ENCODE peak calls at places on chromosomes 4 and X, in eight cellular contexts. One of them, this sample, is unnamed.

GRCh38 chrX:53303195-53303594 is 21.8 kb upstream of the IQSEC2 start:
- DNase-seq in AG04450: no peak
- DNase-seq in bronchial epithelial cell: no peak
- DNase-seq in SK-N-SH: no peak
- DNase-seq in dorsolateral prefrontal cortex: no peak
- DNase-seq in cardiac muscle cell: no peak
- DNase-seq in kidney epithelial cell: no peak
- DNase-seq in A549: no peak
- DNase-seq in this sample: no peak

GRCh38 chrX:70231666-70232065 is 2.8 kb upstream of the AWAT1 start:
- DNase-seq in AG04450: no peak
- DNase-seq in bronchial epithelial cell: no peak
- DNase-seq in SK-N-SH: no peak
- DNase-seq in dorsolateral prefrontal cortex: no peak
- DNase-seq in cardiac muscle cell: peak
- DNase-seq in kidney epithelial cell: no peak
- DNase-seq in A549: no peak
- DNase-seq in this sample: no peak

GRCh38 chrX:72245461-72246089 is 6.7 kb upstream of the ERCC6L start:
- DNase-seq in AG04450: no peak
- DNase-seq in bronchial epithelial cell: peak
- DNase-seq in SK-N-SH: peak
- DNase-seq in dorsolateral prefrontal cortex: peak
- DNase-seq in cardiac muscle cell: peak
- DNase-seq in kidney epithelial cell: no peak
- DNase-seq in A549: peak
- DNase-seq in this sample: peak

GRCh38 chr4:136241221-136241986 is 1290.9 kb downstream of the PCDH18 start:
- DNase-seq in AG04450: no peak
- DNase-seq in bronchial epithelial cell: no peak
- DNase-seq in SK-N-SH: no peak
- DNase-seq in dorsolateral prefrontal cortex: no peak
- DNase-seq in cardiac muscle cell: no peak
- DNase-seq in kidney epithelial cell: no peak
- DNase-seq in A549: no peak
- DNase-seq in this sample: no peak

GRCh38 chr4:33940281-33940680 is 2304.0 kb downstream of the ARAP2 start:
- DNase-seq in AG04450: no peak
- DNase-seq in bronchial epithelial cell: peak
- DNase-seq in SK-N-SH: no peak
- DNase-seq in dorsolateral prefrontal cortex: no peak
- DNase-seq in cardiac muscle cell: no peak
- DNase-seq in kidney epithelial cell: no peak
- DNase-seq in A549: no peak
- DNase-seq in this sample: peak

GRCh38 chr4:152609460-152609859 is 70.3 kb downstream of the TMEM154 start:
- DNase-seq in AG04450: no peak
- DNase-seq in bronchial epithelial cell: no peak
- DNase-seq in SK-N-SH: no peak
- DNase-seq in dorsolateral prefrontal cortex: no peak
- DNase-seq in cardiac muscle cell: no peak
- DNase-seq in kidney epithelial cell: no peak
- DNase-seq in A549: no peak
- DNase-seq in this sample: no peak

GRCh38 chr4:47711183-47711582 is 126.7 kb downstream of the CORIN start:
- DNase-seq in AG04450: no peak
- DNase-seq in bronchial epithelial cell: no peak
- DNase-seq in SK-N-SH: no peak
- DNase-seq in dorsolateral prefrontal cortex: no peak
- DNase-seq in cardiac muscle cell: no peak
- DNase-seq in kidney epithelial cell: no peak
- DNase-seq in A549: no peak
- DNase-seq in this sample: no peak

GRCh38 chr4:123351713-123352112 is 44.9 kb upstream of the SPRY1 start:
- DNase-seq in AG04450: no peak
- DNase-seq in bronchial epithelial cell: no peak
- DNase-seq in SK-N-SH: no peak
- DNase-seq in dorsolateral prefrontal cortex: no peak
- DNase-seq in cardiac muscle cell: no peak
- DNase-seq in kidney epithelial cell: no peak
- DNase-seq in A549: no peak
- DNase-seq in this sample: no peak

GRCh38 chr4:110514889-110515479 is 39.0 kb downstream of the ENPEP start:
- DNase-seq in AG04450: no peak
- DNase-seq in bronchial epithelial cell: peak
- DNase-seq in SK-N-SH: peak
- DNase-seq in dorsolateral prefrontal cortex: no peak
- DNase-seq in cardiac muscle cell: peak
- DNase-seq in kidney epithelial cell: no peak
- DNase-seq in A549: no peak
- DNase-seq in this sample: peak

GRCh38 chr4:110653602-110654253 is 30.9 kb upstream of the PITX2 start:
- DNase-seq in AG04450: no peak
- DNase-seq in bronchial epithelial cell: no peak
- DNase-seq in SK-N-SH: no peak
- DNase-seq in dorsolateral prefrontal cortex: no peak
- DNase-seq in cardiac muscle cell: no peak
- DNase-seq in kidney epithelial cell: no peak
- DNase-seq in A549: no peak
- DNase-seq in this sample: no peak

GRCh38 chrX:129654652-129655546 is at the start of gene APLN:
- DNase-seq in AG04450: no peak
- DNase-seq in bronchial epithelial cell: no peak
- DNase-seq in SK-N-SH: peak
- DNase-seq in dorsolateral prefrontal cortex: peak
- DNase-seq in cardiac muscle cell: peak
- DNase-seq in kidney epithelial cell: no peak
- DNase-seq in A549: no peak
- DNase-seq in this sample: peak

GRCh38 chrX:112081781-112082482 is 644 bp downstream of the TRPC5 start:
- DNase-seq in AG04450: no peak
- DNase-seq in bronchial epithelial cell: no peak
- DNase-seq in SK-N-SH: peak
- DNase-seq in dorsolateral prefrontal cortex: no peak
- DNase-seq in cardiac muscle cell: peak
- DNase-seq in kidney epithelial cell: no peak
- DNase-seq in A549: no peak
- DNase-seq in this sample: no peak

GRCh38 chrX:134718329-134719317 is 60.4 kb upstream of the PLAC1 start:
- DNase-seq in AG04450: peak
- DNase-seq in bronchial epithelial cell: peak
- DNase-seq in SK-N-SH: no peak
- DNase-seq in dorsolateral prefrontal cortex: no peak
- DNase-seq in cardiac muscle cell: no peak
- DNase-seq in kidney epithelial cell: peak
- DNase-seq in A549: peak
- DNase-seq in this sample: peak

GRCh38 chrX:154542723-154543424 is 3.8 kb downstream of the G6PD start:
- DNase-seq in AG04450: no peak
- DNase-seq in bronchial epithelial cell: no peak
- DNase-seq in SK-N-SH: no peak
- DNase-seq in dorsolateral prefrontal cortex: no peak
- DNase-seq in cardiac muscle cell: no peak
- DNase-seq in kidney epithelial cell: no peak
- DNase-seq in A549: peak
- DNase-seq in this sample: no peak

GRCh38 chr4:74751247-74751646 is 43.1 kb downstream of the BTC start:
- DNase-seq in AG04450: no peak
- DNase-seq in bronchial epithelial cell: no peak
- DNase-seq in SK-N-SH: no peak
- DNase-seq in dorsolateral prefrontal cortex: no peak
- DNase-seq in cardiac muscle cell: no peak
- DNase-seq in kidney epithelial cell: no peak
- DNase-seq in A549: no peak
- DNase-seq in this sample: no peak

GRCh38 chr4:84920591-84920990 is 45.9 kb downstream of the WDFY3 start:
- DNase-seq in AG04450: peak
- DNase-seq in bronchial epithelial cell: peak
- DNase-seq in SK-N-SH: no peak
- DNase-seq in dorsolateral prefrontal cortex: no peak
- DNase-seq in cardiac muscle cell: no peak
- DNase-seq in kidney epithelial cell: no peak
- DNase-seq in A549: no peak
- DNase-seq in this sample: peak

GRCh38 chrX:155009994-155010472 is 12.5 kb downstream of the F8 start:
- DNase-seq in AG04450: no peak
- DNase-seq in bronchial epithelial cell: no peak
- DNase-seq in SK-N-SH: no peak
- DNase-seq in dorsolateral prefrontal cortex: no peak
- DNase-seq in cardiac muscle cell: no peak
- DNase-seq in kidney epithelial cell: no peak
- DNase-seq in A549: no peak
- DNase-seq in this sample: no peak

GRCh38 chrX:54076903-54077302 is 32.6 kb upstream of the PHF8 start:
- DNase-seq in AG04450: peak
- DNase-seq in bronchial epithelial cell: peak
- DNase-seq in SK-N-SH: no peak
- DNase-seq in dorsolateral prefrontal cortex: no peak
- DNase-seq in cardiac muscle cell: no peak
- DNase-seq in kidney epithelial cell: peak
- DNase-seq in A549: no peak
- DNase-seq in this sample: peak

GRCh38 chrX:22276781-22277180 is 4.1 kb downstream of the CBLL2 start:
- DNase-seq in AG04450: no peak
- DNase-seq in bronchial epithelial cell: peak
- DNase-seq in SK-N-SH: no peak
- DNase-seq in dorsolateral prefrontal cortex: no peak
- DNase-seq in cardiac muscle cell: no peak
- DNase-seq in kidney epithelial cell: no peak
- DNase-seq in A549: no peak
- DNase-seq in this sample: peak

GRCh38 chr4:165410214-165410613 is 31.4 kb downstream of the CPE start:
- DNase-seq in AG04450: no peak
- DNase-seq in bronchial epithelial cell: no peak
- DNase-seq in SK-N-SH: no peak
- DNase-seq in dorsolateral prefrontal cortex: no peak
- DNase-seq in cardiac muscle cell: no peak
- DNase-seq in kidney epithelial cell: no peak
- DNase-seq in A549: no peak
- DNase-seq in this sample: no peak

GRCh38 chrX:78796916-78797315 is 49.4 kb downstream of the LPAR4 start:
- DNase-seq in AG04450: no peak
- DNase-seq in bronchial epithelial cell: no peak
- DNase-seq in SK-N-SH: no peak
- DNase-seq in dorsolateral prefrontal cortex: no peak
- DNase-seq in cardiac muscle cell: no peak
- DNase-seq in kidney epithelial cell: no peak
- DNase-seq in A549: no peak
- DNase-seq in this sample: no peak

GRCh38 chrX:78800694-78801093 is 53.2 kb downstream of the LPAR4 start:
- DNase-seq in AG04450: no peak
- DNase-seq in bronchial epithelial cell: no peak
- DNase-seq in SK-N-SH: no peak
- DNase-seq in dorsolateral prefrontal cortex: no peak
- DNase-seq in cardiac muscle cell: no peak
- DNase-seq in kidney epithelial cell: no peak
- DNase-seq in A549: no peak
- DNase-seq in this sample: no peak

GRCh38 chrX:78800114-78800513 is 52.6 kb downstream of the LPAR4 start:
- DNase-seq in AG04450: no peak
- DNase-seq in bronchial epithelial cell: no peak
- DNase-seq in SK-N-SH: no peak
- DNase-seq in dorsolateral prefrontal cortex: no peak
- DNase-seq in cardiac muscle cell: no peak
- DNase-seq in kidney epithelial cell: no peak
- DNase-seq in A549: no peak
- DNase-seq in this sample: no peak

GRCh38 chrX:78801522-78801921 is 54.0 kb downstream of the LPAR4 start:
- DNase-seq in AG04450: no peak
- DNase-seq in bronchial epithelial cell: no peak
- DNase-seq in SK-N-SH: no peak
- DNase-seq in dorsolateral prefrontal cortex: no peak
- DNase-seq in cardiac muscle cell: no peak
- DNase-seq in kidney epithelial cell: no peak
- DNase-seq in A549: no peak
- DNase-seq in this sample: no peak
- TF ChIP-seq CTCF in AG04450: no peak
- TF ChIP-seq CTCF in bronchial epithelial cell: no peak
- TF ChIP-seq CTCF in SK-N-SH: no peak
- TF ChIP-seq CTCF in dorsolateral prefrontal cortex: no peak
- TF ChIP-seq CTCF in cardiac muscle cell: no peak
- TF ChIP-seq CTCF in kidney epithelial cell: no peak
- TF ChIP-seq CTCF in A549: no peak
- TF ChIP-seq CTCF in this sample: no peak

GRCh38 chr4:118917582-118917981 is 28.9 kb downstream of the SYNPO2 start:
- DNase-seq in AG04450: no peak
- DNase-seq in bronchial epithelial cell: no peak
- DNase-seq in SK-N-SH: no peak
- DNase-seq in dorsolateral prefrontal cortex: no peak
- DNase-seq in cardiac muscle cell: no peak
- DNase-seq in kidney epithelial cell: no peak
- DNase-seq in A549: no peak
- DNase-seq in this sample: no peak

GRCh38 chr4:118921736-118922135 is 33.1 kb downstream of the SYNPO2 start:
- DNase-seq in AG04450: no peak
- DNase-seq in bronchial epithelial cell: no peak
- DNase-seq in SK-N-SH: no peak
- DNase-seq in dorsolateral prefrontal cortex: no peak
- DNase-seq in cardiac muscle cell: no peak
- DNase-seq in kidney epithelial cell: no peak
- DNase-seq in A549: no peak
- DNase-seq in this sample: no peak

GRCh38 chr4:118915468-118915867 is 26.8 kb downstream of the SYNPO2 start:
- DNase-seq in AG04450: no peak
- DNase-seq in bronchial epithelial cell: peak
- DNase-seq in SK-N-SH: no peak
- DNase-seq in dorsolateral prefrontal cortex: no peak
- DNase-seq in cardiac muscle cell: no peak
- DNase-seq in kidney epithelial cell: no peak
- DNase-seq in A549: no peak
- DNase-seq in this sample: peak

GRCh38 chr4:118920247-118920646 is 31.6 kb downstream of the SYNPO2 start:
- DNase-seq in AG04450: no peak
- DNase-seq in bronchial epithelial cell: no peak
- DNase-seq in SK-N-SH: no peak
- DNase-seq in dorsolateral prefrontal cortex: no peak
- DNase-seq in cardiac muscle cell: no peak
- DNase-seq in kidney epithelial cell: peak
- DNase-seq in A549: no peak
- DNase-seq in this sample: no peak

GRCh38 chr4:118918388-118918787 is 29.7 kb downstream of the SYNPO2 start:
- DNase-seq in AG04450: peak
- DNase-seq in bronchial epithelial cell: peak
- DNase-seq in SK-N-SH: no peak
- DNase-seq in dorsolateral prefrontal cortex: no peak
- DNase-seq in cardiac muscle cell: no peak
- DNase-seq in kidney epithelial cell: peak
- DNase-seq in A549: no peak
- DNase-seq in this sample: peak
- H3K4me3 ChIP-seq in AG04450: no peak
- H3K4me3 ChIP-seq in bronchial epithelial cell: no peak
- H3K4me3 ChIP-seq in SK-N-SH: no peak
- H3K4me3 ChIP-seq in dorsolateral prefrontal cortex: no peak
- H3K4me3 ChIP-seq in cardiac muscle cell: no peak
- H3K4me3 ChIP-seq in kidney epithelial cell: no peak
- H3K4me3 ChIP-seq in A549: no peak
- H3K4me3 ChIP-seq in this sample: no peak

GRCh38 chrX:13805241-13805640 is 11.7 kb downstream of the GPM6B start:
- DNase-seq in AG04450: no peak
- DNase-seq in bronchial epithelial cell: no peak
- DNase-seq in SK-N-SH: no peak
- DNase-seq in dorsolateral prefrontal cortex: no peak
- DNase-seq in cardiac muscle cell: no peak
- DNase-seq in kidney epithelial cell: no peak
- DNase-seq in A549: no peak
- DNase-seq in this sample: no peak
- TF ChIP-seq CTCF in AG04450: no peak
- TF ChIP-seq CTCF in bronchial epithelial cell: no peak
- TF ChIP-seq CTCF in SK-N-SH: no peak
- TF ChIP-seq CTCF in dorsolateral prefrontal cortex: peak
- TF ChIP-seq CTCF in cardiac muscle cell: no peak
- TF ChIP-seq CTCF in kidney epithelial cell: no peak
- TF ChIP-seq CTCF in A549: no peak
- TF ChIP-seq CTCF in this sample: no peak

GRCh38 chr4:48898733-48899431 is 7.7 kb downstream of the OCIAD2 start:
- DNase-seq in AG04450: no peak
- DNase-seq in bronchial epithelial cell: peak
- DNase-seq in SK-N-SH: no peak
- DNase-seq in dorsolateral prefrontal cortex: no peak
- DNase-seq in cardiac muscle cell: no peak
- DNase-seq in kidney epithelial cell: no peak
- DNase-seq in A549: no peak
- DNase-seq in this sample: no peak
- H3K4me3 ChIP-seq in AG04450: no peak
- H3K4me3 ChIP-seq in bronchial epithelial cell: no peak
- H3K4me3 ChIP-seq in SK-N-SH: no peak
- H3K4me3 ChIP-seq in dorsolateral prefrontal cortex: no peak
- H3K4me3 ChIP-seq in cardiac muscle cell: no peak
- H3K4me3 ChIP-seq in kidney epithelial cell: no peak
- H3K4me3 ChIP-seq in A549: no peak
- H3K4me3 ChIP-seq in this sample: no peak